ENCODE peak calls at places on chromosomes 3 and 15, in four cellular contexts. One of them, this sample, is unnamed.

GRCh38 chr15:71072423-71072822 is 42.8 kb upstream of the THSD4 start:
- DNase-seq in endothelial cell of umbilical vein: no peak
- DNase-seq in K562: no peak
- DNase-seq in breast epithelium: no peak
- DNase-seq in this sample: no peak

GRCh38 chr15:72616491-72617210 is 37.8 kb upstream of the GOLGA6B start:
- DNase-seq in endothelial cell of umbilical vein: no peak
- DNase-seq in K562: no peak
- DNase-seq in breast epithelium: no peak
- DNase-seq in this sample: no peak

GRCh38 chr15:89206908-89207331 is 14.5 kb downstream of the RLBP1 start:
- DNase-seq in endothelial cell of umbilical vein: peak
- DNase-seq in K562: peak
- DNase-seq in breast epithelium: peak
- DNase-seq in this sample: peak

GRCh38 chr3:128276151-128276445 is 122.8 kb downstream of the EEFSEC start:
- DNase-seq in endothelial cell of umbilical vein: no peak
- DNase-seq in K562: no peak
- DNase-seq in breast epithelium: no peak
- DNase-seq in this sample: no peak

GRCh38 chr3:95399580-95399979 is 1336.7 kb downstream of the NSUN3 start:
- DNase-seq in endothelial cell of umbilical vein: no peak
- DNase-seq in K562: no peak
- DNase-seq in breast epithelium: no peak
- DNase-seq in this sample: no peak

GRCh38 chr3:34109846-34110245 is 311.4 kb downstream of the PDCD6IP start:
- DNase-seq in endothelial cell of umbilical vein: no peak
- DNase-seq in K562: no peak
- DNase-seq in breast epithelium: no peak
- DNase-seq in this sample: no peak

GRCh38 chr3:84125760-84126159 is 833.0 kb upstream of the CADM2 start:
- DNase-seq in endothelial cell of umbilical vein: no peak
- DNase-seq in K562: no peak
- DNase-seq in breast epithelium: no peak
- DNase-seq in this sample: no peak

GRCh38 chr3:70861234-70861633 is 548.8 kb upstream of the MDFIC2 start:
- DNase-seq in endothelial cell of umbilical vein: no peak
- DNase-seq in K562: no peak
- DNase-seq in breast epithelium: no peak
- DNase-seq in this sample: no peak

GRCh38 chr3:94179059-94179458 is 116.2 kb downstream of the NSUN3 start:
- DNase-seq in endothelial cell of umbilical vein: no peak
- DNase-seq in K562: no peak
- DNase-seq in breast epithelium: no peak
- DNase-seq in this sample: no peak

GRCh38 chr3:45656575-45657363 is 32.4 kb upstream of the SACM1L start:
- DNase-seq in endothelial cell of umbilical vein: peak
- DNase-seq in K562: peak
- DNase-seq in breast epithelium: peak
- DNase-seq in this sample: peak

GRCh38 chr15:70245932-70246622 is 148.4 kb upstream of the TLE3 start:
- DNase-seq in endothelial cell of umbilical vein: no peak
- DNase-seq in K562: no peak
- DNase-seq in breast epithelium: no peak
- DNase-seq in this sample: peak

GRCh38 chr15:62138124-62138523 is 27.0 kb downstream of the C2CD4B start:
- DNase-seq in endothelial cell of umbilical vein: peak
- DNase-seq in K562: no peak
- DNase-seq in breast epithelium: no peak
- DNase-seq in this sample: no peak

GRCh38 chr3:171829841-171830559 is 13.1 kb upstream of the TMEM212 start:
- DNase-seq in endothelial cell of umbilical vein: peak
- DNase-seq in K562: no peak
- DNase-seq in breast epithelium: peak
- DNase-seq in this sample: no peak

GRCh38 chr3:15953841-15954240 is 156.1 kb upstream of the ANKRD28 start:
- DNase-seq in endothelial cell of umbilical vein: no peak
- DNase-seq in K562: peak
- DNase-seq in breast epithelium: no peak
- DNase-seq in this sample: no peak

GRCh38 chr3:30728143-30728542 is 121.7 kb downstream of the TGFBR2 start:
- DNase-seq in endothelial cell of umbilical vein: no peak
- DNase-seq in K562: no peak
- DNase-seq in breast epithelium: no peak
- DNase-seq in this sample: no peak

GRCh38 chr15:55267401-55268053 is 22.1 kb downstream of the RAB27A start:
- DNase-seq in endothelial cell of umbilical vein: peak
- DNase-seq in K562: no peak
- DNase-seq in breast epithelium: no peak
- DNase-seq in this sample: peak

GRCh38 chr3:196643201-196643749 is 3.8 kb downstream of the NRROS start:
- DNase-seq in endothelial cell of umbilical vein: no peak
- DNase-seq in K562: no peak
- DNase-seq in breast epithelium: no peak
- DNase-seq in this sample: peak

GRCh38 chr3:49199244-49199899 is 28.0 kb downstream of the KLHDC8B start:
- DNase-seq in endothelial cell of umbilical vein: peak
- DNase-seq in K562: no peak
- DNase-seq in breast epithelium: peak
- DNase-seq in this sample: no peak

GRCh38 chr15:28969511-28970085 is 83.8 kb downstream of the APBA2 start:
- DNase-seq in endothelial cell of umbilical vein: no peak
- DNase-seq in K562: no peak
- DNase-seq in breast epithelium: no peak
- DNase-seq in this sample: no peak

GRCh38 chr3:187919990-187920389 is 174.7 kb upstream of the BCL6 start:
- DNase-seq in endothelial cell of umbilical vein: no peak
- DNase-seq in K562: no peak
- DNase-seq in breast epithelium: no peak
- DNase-seq in this sample: no peak

GRCh38 chr3:24242012-24242698 is 252.5 kb downstream of the THRB start:
- DNase-seq in endothelial cell of umbilical vein: peak
- DNase-seq in K562: no peak
- DNase-seq in breast epithelium: peak
- DNase-seq in this sample: no peak

GRCh38 chr3:72247645-72248388 is 462.9 kb upstream of the PROK2 start:
- DNase-seq in endothelial cell of umbilical vein: no peak
- DNase-seq in K562: no peak
- DNase-seq in breast epithelium: peak
- DNase-seq in this sample: no peak

GRCh38 chr15:35827949-35828348 is 282.0 kb upstream of the DPH6 start:
- DNase-seq in endothelial cell of umbilical vein: peak
- DNase-seq in K562: no peak
- DNase-seq in breast epithelium: no peak
- DNase-seq in this sample: no peak

GRCh38 chr15:39801641-39802309 is 19.1 kb upstream of the FSIP1 start:
- DNase-seq in endothelial cell of umbilical vein: peak
- DNase-seq in K562: peak
- DNase-seq in breast epithelium: no peak
- DNase-seq in this sample: no peak

GRCh38 chr15:82680200-82681102 is 29.2 kb downstream of the AP3B2 start:
- DNase-seq in endothelial cell of umbilical vein: no peak
- DNase-seq in K562: peak
- DNase-seq in breast epithelium: peak
- DNase-seq in this sample: peak

GRCh38 chr3:46924921-46925584 is 47.5 kb downstream of the PTH1R start:
- DNase-seq in endothelial cell of umbilical vein: no peak
- DNase-seq in K562: no peak
- DNase-seq in breast epithelium: no peak
- DNase-seq in this sample: no peak

GRCh38 chr3:46925585-46925934 is 48.0 kb downstream of the PTH1R start:
- DNase-seq in endothelial cell of umbilical vein: no peak
- DNase-seq in K562: no peak
- DNase-seq in breast epithelium: no peak
- DNase-seq in this sample: no peak

GRCh38 chr3:46926447-46926846 is 48.9 kb downstream of the PTH1R start:
- DNase-seq in endothelial cell of umbilical vein: no peak
- DNase-seq in K562: no peak
- DNase-seq in breast epithelium: no peak
- DNase-seq in this sample: no peak

GRCh38 chr3:46926871-46927717 is 49.5 kb downstream of the CCDC12 start:
- DNase-seq in endothelial cell of umbilical vein: peak
- DNase-seq in K562: no peak
- DNase-seq in breast epithelium: no peak
- DNase-seq in this sample: peak

GRCh38 chr3:46926039-46926438 is 48.5 kb downstream of the PTH1R start:
- DNase-seq in endothelial cell of umbilical vein: peak
- DNase-seq in K562: no peak
- DNase-seq in breast epithelium: no peak
- DNase-seq in this sample: no peak
- H3K4me3 ChIP-seq in endothelial cell of umbilical vein: no peak
- H3K4me3 ChIP-seq in K562: no peak
- H3K4me3 ChIP-seq in breast epithelium: no peak
- H3K4me3 ChIP-seq in this sample: no peak

GRCh38 chr15:77543159-77543882 is 89.4 kb downstream of the LINGO1 start:
- DNase-seq in endothelial cell of umbilical vein: peak
- DNase-seq in K562: peak
- DNase-seq in breast epithelium: peak
- DNase-seq in this sample: peak
- TF ChIP-seq POLR2AphosphoS5 in endothelial cell of umbilical vein: peak
- TF ChIP-seq POLR2AphosphoS5 in K562: no peak
- TF ChIP-seq POLR2AphosphoS5 in breast epithelium: peak
- TF ChIP-seq POLR2AphosphoS5 in this sample: peak

GRCh38 chr3:115659253-115659652 is 35.9 kb downstream of the GAP43 start:
- DNase-seq in endothelial cell of umbilical vein: no peak
- DNase-seq in K562: no peak
- DNase-seq in breast epithelium: no peak
- DNase-seq in this sample: no peak
- H3K4me3 ChIP-seq in endothelial cell of umbilical vein: no peak
- H3K4me3 ChIP-seq in K562: peak
- H3K4me3 ChIP-seq in breast epithelium: peak
- H3K4me3 ChIP-seq in this sample: peak

GRCh38 chr15:66843581-66843980 is 141.5 kb downstream of the SMAD6 start:
- DNase-seq in endothelial cell of umbilical vein: no peak
- DNase-seq in K562: no peak
- DNase-seq in breast epithelium: no peak
- DNase-seq in this sample: no peak

GRCh38 chr15:66840615-66841014 is 138.6 kb downstream of the SMAD6 start:
- DNase-seq in endothelial cell of umbilical vein: no peak
- DNase-seq in K562: no peak
- DNase-seq in breast epithelium: no peak
- DNase-seq in this sample: no peak

GRCh38 chr15:66842710-66843441 is 140.8 kb downstream of the SMAD6 start:
- DNase-seq in endothelial cell of umbilical vein: peak
- DNase-seq in K562: peak
- DNase-seq in breast epithelium: peak
- DNase-seq in this sample: peak

GRCh38 chr15:66844041-66844746 is 142.2 kb downstream of the SMAD6 start:
- DNase-seq in endothelial cell of umbilical vein: no peak
- DNase-seq in K562: no peak
- DNase-seq in breast epithelium: no peak
- DNase-seq in this sample: no peak

GRCh38 chr15:66841953-66842681 is 140.1 kb downstream of the SMAD6 start:
- DNase-seq in endothelial cell of umbilical vein: peak
- DNase-seq in K562: peak
- DNase-seq in breast epithelium: peak
- DNase-seq in this sample: no peak
- TF ChIP-seq POLR2AphosphoS5 in endothelial cell of umbilical vein: peak
- TF ChIP-seq POLR2AphosphoS5 in K562: no peak
- TF ChIP-seq POLR2AphosphoS5 in breast epithelium: peak
- TF ChIP-seq POLR2AphosphoS5 in this sample: no peak

GRCh38 chr3:141796436-141797166 is 33.4 kb downstream of the GRK7 start:
- DNase-seq in endothelial cell of umbilical vein: peak
- DNase-seq in K562: no peak
- DNase-seq in breast epithelium: no peak
- DNase-seq in this sample: peak
- H3K4me3 ChIP-seq in endothelial cell of umbilical vein: no peak
- H3K4me3 ChIP-seq in K562: no peak
- H3K4me3 ChIP-seq in breast epithelium: peak
- H3K4me3 ChIP-seq in this sample: peak

This sample was measured in HL-60.